ENCODE peak calls at places on chromosomes 7 and 10, in five cellular contexts. One of them, this sample, is unnamed.
A peak's percentile ranks its signal among the peaks of the same experiment; 100 is the strongest.

GRCh38 chr7:27300401-27300800 is 57.8 kb downstream of the EVX1 start:
- DNase-seq in sigmoid colon: no peak
- DNase-seq in HCT116: no peak
- DNase-seq in IMR-90: no peak
- DNase-seq in spleen: no peak
- DNase-seq in this sample: no peak

GRCh38 chr10:119306514-119306951 is 99.2 kb downstream of the GRK5 start:
- DNase-seq in sigmoid colon: no peak
- DNase-seq in IMR-90: no peak
- DNase-seq in HCT116: no peak
- DNase-seq in spleen: peak; percentile 95
- DNase-seq in this sample: no peak

GRCh38 chr10:101716891-101717659 is 22.1 kb upstream of the FBXW4 start:
- DNase-seq in spleen: no peak
- DNase-seq in sigmoid colon: no peak
- DNase-seq in IMR-90: no peak
- DNase-seq in HCT116: no peak
- DNase-seq in this sample: no peak

GRCh38 chr7:143974457-143974856 is 19.8 kb downstream of the OR2F1 start:
- DNase-seq in IMR-90: no peak
- DNase-seq in sigmoid colon: no peak
- DNase-seq in HCT116: no peak
- DNase-seq in spleen: no peak
- DNase-seq in this sample: no peak

GRCh38 chr10:103171278-103171677 is 21.8 kb downstream of the NT5C2 start:
- DNase-seq in sigmoid colon: no peak
- DNase-seq in HCT116: no peak
- DNase-seq in IMR-90: no peak
- DNase-seq in spleen: no peak
- DNase-seq in this sample: no peak

GRCh38 chr10:19922236-19922963 is 106.2 kb downstream of the PLXDC2 start:
- DNase-seq in sigmoid colon: no peak
- DNase-seq in spleen: no peak
- DNase-seq in IMR-90: peak; percentile 71
- DNase-seq in HCT116: no peak
- DNase-seq in this sample: peak; percentile 72

GRCh38 chr10:47453435-47454293 is 30.3 kb downstream of the ANXA8 start:
- DNase-seq in HCT116: no peak
- DNase-seq in sigmoid colon: no peak
- DNase-seq in spleen: peak; percentile 73
- DNase-seq in IMR-90: no peak
- DNase-seq in this sample: no peak

GRCh38 chr7:24617957-24618616 is 44.8 kb downstream of the PALS2 start:
- DNase-seq in sigmoid colon: no peak
- DNase-seq in IMR-90: no peak
- DNase-seq in spleen: no peak
- DNase-seq in HCT116: no peak
- DNase-seq in this sample: no peak

GRCh38 chr7:1819258-1819841 is 149.3 kb downstream of the ELFN1 start:
- DNase-seq in spleen: peak; percentile 73
- DNase-seq in HCT116: no peak
- DNase-seq in IMR-90: no peak
- DNase-seq in sigmoid colon: peak; percentile 54
- DNase-seq in this sample: no peak
- H3K4me3 ChIP-seq in spleen: no peak overlapping the region
- H3K4me3 ChIP-seq in HCT116: no peak overlapping the region
- H3K4me3 ChIP-seq in IMR-90: no peak overlapping the region
- H3K4me3 ChIP-seq in sigmoid colon: no peak overlapping the region
- H3K4me3 ChIP-seq in this sample: no peak overlapping the region

GRCh38 chr7:149856-150636 is 42.3 kb upstream of the FAM20C start:
- DNase-seq in IMR-90: no peak
- DNase-seq in sigmoid colon: peak; percentile 83
- DNase-seq in HCT116: no peak
- DNase-seq in spleen: peak; percentile 94
- DNase-seq in this sample: no peak
- TF ChIP-seq POLR2A in IMR-90: no peak
- TF ChIP-seq POLR2A in sigmoid colon: no peak
- TF ChIP-seq POLR2A in HCT116: no peak
- TF ChIP-seq POLR2A in spleen: no peak
- TF ChIP-seq POLR2A in this sample: no peak

GRCh38 chr7:45977256-45977655 is 56.2 kb upstream of the IGFBP3 start:
- DNase-seq in sigmoid colon: no peak
- DNase-seq in spleen: no peak
- DNase-seq in HCT116: no peak
- DNase-seq in IMR-90: no peak
- DNase-seq in this sample: no peak
- H3K4me1 ChIP-seq in sigmoid colon: peaks cover 40% of the 10 kb centered on the region
- H3K4me1 ChIP-seq in spleen: no peaks in the 10 kb centered on the region
- H3K4me1 ChIP-seq in HCT116: peaks cover 27% of the 10 kb centered on the region
- H3K4me1 ChIP-seq in IMR-90: peaks cover 36% of the 10 kb centered on the region
- H3K4me1 ChIP-seq in this sample: peaks cover 11% of the 10 kb centered on the region

GRCh38 chr10:58511765-58512469 is 755 bp upstream of the BICC1 start:
- DNase-seq in IMR-90: peak; percentile 43
- DNase-seq in HCT116: no peak
- DNase-seq in spleen: no peak
- DNase-seq in sigmoid colon: no peak
- DNase-seq in this sample: peak; percentile 13
- H3K4me3 ChIP-seq in IMR-90: peak overlapping the region; percentile 72
- H3K4me3 ChIP-seq in HCT116: no peak overlapping the region
- H3K4me3 ChIP-seq in spleen: peak overlapping the region; percentile 55
- H3K4me3 ChIP-seq in sigmoid colon: peak overlapping the region; percentile 76
- H3K4me3 ChIP-seq in this sample: peak overlapping the region; percentile 82

GRCh38 chr10:60796481-60796880 is 18.2 kb downstream of the CDK1 start:
- DNase-seq in IMR-90: no peak
- DNase-seq in sigmoid colon: no peak
- DNase-seq in HCT116: no peak
- DNase-seq in spleen: no peak
- DNase-seq in this sample: no peak

GRCh38 chr10:60797200-60797599 is 18.9 kb downstream of the CDK1 start:
- DNase-seq in spleen: no peak
- DNase-seq in IMR-90: no peak
- DNase-seq in sigmoid colon: no peak
- DNase-seq in HCT116: no peak
- DNase-seq in this sample: no peak

GRCh38 chr10:60795465-60796202 is 17.4 kb downstream of the CDK1 start:
- DNase-seq in spleen: no peak
- DNase-seq in IMR-90: no peak
- DNase-seq in sigmoid colon: no peak
- DNase-seq in HCT116: no peak
- DNase-seq in this sample: no peak

GRCh38 chr10:60798031-60798430 is 19.8 kb downstream of the CDK1 start:
- DNase-seq in spleen: no peak
- DNase-seq in HCT116: no peak
- DNase-seq in IMR-90: peak; percentile 38
- DNase-seq in sigmoid colon: no peak
- DNase-seq in this sample: no peak

DNA sequence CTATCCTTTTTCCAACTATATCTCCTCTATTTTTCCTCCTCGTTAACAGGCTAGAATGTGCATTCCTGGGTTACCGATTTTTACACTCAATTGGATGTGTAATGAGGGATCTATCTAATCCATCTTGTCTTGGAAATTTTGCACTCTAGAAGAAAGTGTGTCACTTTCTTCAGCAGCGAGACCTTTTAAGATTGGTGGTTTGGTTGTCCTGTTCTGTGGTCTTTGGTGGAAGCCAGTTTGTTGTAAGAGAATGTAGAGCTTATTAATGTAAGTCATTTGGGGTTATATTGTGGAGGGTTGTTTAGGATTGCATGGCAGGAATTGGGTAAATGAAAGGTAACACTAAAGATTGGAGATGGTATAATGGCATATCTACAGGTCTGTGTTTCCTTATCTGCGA is 16.7 kb downstream of the CDK1 start:
- DNase-seq in HCT116: no peak
- DNase-seq in IMR-90: no peak
- DNase-seq in spleen: no peak
- DNase-seq in sigmoid colon: no peak
- DNase-seq in this sample: no peak
- TF ChIP-seq POLR2A in HCT116: no peak
- TF ChIP-seq POLR2A in IMR-90: no peak
- TF ChIP-seq POLR2A in spleen: no peak
- TF ChIP-seq POLR2A in sigmoid colon: no peak
- TF ChIP-seq POLR2A in this sample: no peak

GRCh38 chr10:80491251-80492102 is 37.4 kb downstream of the TSPAN14 start:
- DNase-seq in sigmoid colon: no peak
- DNase-seq in spleen: peak; percentile 84
- DNase-seq in IMR-90: no peak
- DNase-seq in HCT116: no peak
- DNase-seq in this sample: no peak
- H3K4me1 ChIP-seq in sigmoid colon: peaks cover 33% of the 10 kb centered on the region
- H3K4me1 ChIP-seq in spleen: peaks cover 100% of the 10 kb centered on the region
- H3K4me1 ChIP-seq in IMR-90: peaks cover 2% of the 10 kb centered on the region
- H3K4me1 ChIP-seq in HCT116: peaks cover 37% of the 10 kb centered on the region
- H3K4me1 ChIP-seq in this sample: peaks cover 7% of the 10 kb centered on the region

GRCh38 chr10:22615101-22615500 is 99.3 kb downstream of the PIP4K2A start:
- DNase-seq in spleen: no peak
- DNase-seq in IMR-90: no peak
- DNase-seq in HCT116: no peak
- DNase-seq in sigmoid colon: no peak
- DNase-seq in this sample: no peak
- H3K4me3 ChIP-seq in spleen: no peak overlapping the region
- H3K4me3 ChIP-seq in IMR-90: no peak overlapping the region
- H3K4me3 ChIP-seq in HCT116: peak overlapping the region; percentile 57
- H3K4me3 ChIP-seq in sigmoid colon: no peak overlapping the region
- H3K4me3 ChIP-seq in this sample: no peak overlapping the region

GRCh38 chr10:21173964-21174669 is 277.0 kb upstream of the NEBL start:
- DNase-seq in sigmoid colon: no peak
- DNase-seq in spleen: peak; percentile 79
- DNase-seq in HCT116: peak; percentile 63
- DNase-seq in IMR-90: no peak
- DNase-seq in this sample: no peak
- TF ChIP-seq POLR2A in sigmoid colon: no peak
- TF ChIP-seq POLR2A in spleen: no peak
- TF ChIP-seq POLR2A in HCT116: no peak
- TF ChIP-seq POLR2A in IMR-90: no peak
- TF ChIP-seq POLR2A in this sample: no peak

GRCh38 chr7:22667187-22667561 is 59.8 kb upstream of the IL6 start:
- DNase-seq in IMR-90: no peak
- DNase-seq in sigmoid colon: no peak
- DNase-seq in spleen: no peak
- DNase-seq in HCT116: no peak
- DNase-seq in this sample: no peak

GRCh38 chr7:22666732-22667131 is 60.3 kb upstream of the IL6 start:
- DNase-seq in HCT116: no peak
- DNase-seq in IMR-90: peak; percentile 72
- DNase-seq in spleen: no peak
- DNase-seq in sigmoid colon: no peak
- DNase-seq in this sample: no peak

GRCh38 chr7:22665816-22666375 is 61.1 kb upstream of the IL6 start:
- DNase-seq in sigmoid colon: no peak
- DNase-seq in HCT116: no peak
- DNase-seq in IMR-90: peak; percentile 53
- DNase-seq in spleen: no peak
- DNase-seq in this sample: no peak

GRCh38 chr7:22668971-22669401 is 58.0 kb upstream of the IL6 start:
- DNase-seq in IMR-90: no peak
- DNase-seq in HCT116: no peak
- DNase-seq in sigmoid colon: no peak
- DNase-seq in spleen: no peak
- DNase-seq in this sample: no peak

DNA sequence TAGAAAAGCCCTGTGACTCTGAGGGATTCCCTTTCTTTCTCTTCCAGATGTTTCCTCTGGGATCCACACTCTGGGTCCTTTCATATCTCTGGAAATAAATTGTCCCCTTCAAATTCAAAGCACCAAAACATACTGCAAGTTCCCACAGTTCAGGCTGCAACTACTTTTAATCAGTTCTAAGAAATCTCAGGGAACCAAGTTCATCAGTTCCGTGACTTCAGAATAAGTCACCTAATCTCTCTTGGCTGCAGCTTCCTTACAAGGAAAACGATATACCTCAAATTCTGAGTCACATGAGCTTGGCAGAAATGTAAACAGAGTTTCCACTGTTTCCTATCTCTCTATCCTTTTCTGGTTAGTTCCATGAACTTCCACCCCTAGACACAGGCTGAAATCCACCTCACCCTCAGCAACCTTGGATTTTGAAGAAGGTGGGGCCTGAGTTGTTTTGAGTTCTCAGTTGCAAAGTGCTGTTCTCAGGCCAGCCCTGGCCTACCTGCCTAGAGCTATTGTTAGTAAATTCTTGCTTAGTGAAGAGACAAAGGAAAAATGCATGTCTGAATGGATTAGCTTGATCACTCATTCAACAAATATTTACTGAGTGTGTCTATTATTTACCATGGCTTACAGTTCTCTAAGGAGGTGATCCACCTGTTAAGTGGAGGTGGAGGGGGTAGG is 59.3 kb upstream of the IL6 start:
- DNase-seq in sigmoid colon: no peak
- DNase-seq in IMR-90: peak; percentile 95
- DNase-seq in HCT116: peak; percentile 6
- DNase-seq in spleen: no peak
- DNase-seq in this sample: no peak
- H3K4me1 ChIP-seq in sigmoid colon: no peaks in the 10 kb centered on the region
- H3K4me1 ChIP-seq in IMR-90: peaks cover 28% of the 10 kb centered on the region
- H3K4me1 ChIP-seq in HCT116: no peaks in the 10 kb centered on the region
- H3K4me1 ChIP-seq in spleen: peaks cover 43% of the 10 kb centered on the region
- H3K4me1 ChIP-seq in this sample: no peaks in the 10 kb centered on the region

DNA sequence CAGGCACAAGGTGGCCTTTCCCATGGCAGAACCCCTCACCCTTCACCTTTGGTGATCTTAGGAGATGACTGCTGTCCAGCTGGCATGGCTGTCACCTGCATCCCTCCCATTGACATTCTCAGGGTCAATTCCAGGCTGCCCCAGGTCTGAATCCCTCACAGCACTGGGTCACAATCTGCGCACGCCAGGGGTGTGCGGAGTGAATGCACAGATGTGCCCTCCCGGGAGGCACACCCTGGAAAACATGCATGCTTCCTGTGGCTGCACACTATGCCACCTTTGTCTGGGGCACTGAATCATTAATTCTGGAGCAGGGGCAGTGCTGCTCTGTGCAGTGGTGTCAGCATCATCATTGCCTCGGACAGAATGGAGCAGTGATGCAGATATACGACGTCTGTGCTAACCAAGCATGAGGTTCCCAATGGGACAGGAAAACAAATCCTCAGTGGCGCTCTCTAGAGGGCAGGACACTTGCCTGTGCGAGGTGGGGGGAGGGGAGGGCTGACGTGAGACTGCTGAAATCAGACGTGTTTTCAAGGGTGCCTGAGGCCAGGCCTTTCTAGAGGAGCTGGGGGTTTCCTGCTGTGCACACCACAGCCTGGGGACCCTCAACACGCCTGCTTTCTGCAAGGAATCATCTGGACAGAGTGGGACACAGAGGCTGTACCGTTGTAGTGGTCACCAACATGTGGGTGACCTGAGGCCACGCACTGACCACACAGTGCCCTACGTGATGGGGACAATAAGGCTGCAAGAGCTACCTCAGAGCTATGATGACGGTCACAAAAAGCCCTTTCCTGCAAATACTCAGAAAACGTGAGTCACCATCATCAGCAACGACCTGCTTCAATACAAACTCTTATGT is 77.9 kb downstream of the HIPK2 start:
- DNase-seq in sigmoid colon: no peak
- DNase-seq in IMR-90: no peak
- DNase-seq in HCT116: no peak
- DNase-seq in spleen: no peak
- DNase-seq in this sample: no peak
- H3K4me3 ChIP-seq in sigmoid colon: no peak overlapping the region
- H3K4me3 ChIP-seq in IMR-90: no peak overlapping the region
- H3K4me3 ChIP-seq in HCT116: no peak overlapping the region
- H3K4me3 ChIP-seq in spleen: no peak overlapping the region
- H3K4me3 ChIP-seq in this sample: no peak overlapping the region

This sample was measured in uterus.